ENCODE peak calls at places on chromosomes 6 and 20, in five cellular contexts. K is heart right ventricle; P is mesendoderm; S is CD8-positive, alpha-beta memory T cell; G is ovary. B is an unnamed sample. For H3K27me3, the result is how much of the 10 kb centered on the place peaks cover.

GRCh38 chr20:19785886-19786285 is 27.8 kb downstream of the RIN2 start:
- DNase-seq in K (no peak), P (no peak), S (no peak), G (no peak), B (no peak)

GRCh38 chr6:108618623-108619152 is 58.0 kb downstream of the FOXO3 start:
- DNase-seq in K (no peak), P (no peak), S (no peak), G (no peak), B (no peak)

GRCh38 chr6:19301980-19302379 is 535.2 kb upstream of the ID4 start:
- DNase-seq in K (no peak), P (peak), S (no peak), G (no peak), B (no peak)

GRCh38 chr6:151436814-151437213 is 15.1 kb downstream of the RMND1 start:
- DNase-seq in K (no peak), P (no peak), S (no peak), G (no peak), B (no peak)

GRCh38 chr6:157491571-157492232 is 110.7 kb downstream of the ZDHHC14 start:
- DNase-seq in K (no peak), P (no peak), S (no peak), G (no peak), B (no peak)

GRCh38 chr6:145271086-145271485 is 464.2 kb downstream of the EPM2A start:
- DNase-seq in K (no peak), P (no peak), S (no peak), G (no peak), B (no peak)

GRCh38 chr6:36753671-36754485 is 56.3 kb downstream of the RAB44 start:
- DNase-seq in K (no peak), P (peak), S (no peak), G (no peak), B (no peak)

GRCh38 chr6:27575594-27576361 is 102.9 kb upstream of the ZNF184 start:
- DNase-seq in K (no peak), P (peak), S (no peak), G (no peak), B (no peak)

GRCh38 chr6:166529571-166529970 is 56.9 kb downstream of the RAMACL start:
- DNase-seq in K (no peak), P (no peak), S (no peak), G (no peak), B (no peak)

GRCh38 chr20:61619751-61620150 is 367.7 kb downstream of the CDH4 start:
- DNase-seq in K (no peak), P (no peak), S (no peak), G (no peak), B (no peak)

GRCh38 chr6:157442296-157442695 is 61.3 kb downstream of the ZDHHC14 start:
- DNase-seq in K (no peak), P (no peak), S (no peak), G (no peak), B (no peak)

GRCh38 chr6:158784505-158784904 is 34.7 kb downstream of the EZR start:
- DNase-seq in K (no peak), P (peak), S (no peak), G (no peak), B (no peak)

GRCh38 chr6:80482056-80482455 is 375.6 kb downstream of the BCKDHB start:
- DNase-seq in K (no peak), P (no peak), S (no peak), G (no peak), B (no peak)

GRCh38 chr20:53875452-53875851 is 194.9 kb downstream of the BCAS1 start:
- DNase-seq in K (no peak), P (no peak), S (no peak), G (no peak), B (no peak)

GRCh38 chr6:87791982-87792381 is 89.9 kb upstream of the AKIRIN2 start:
- DNase-seq in K (no peak), P (no peak), S (no peak), G (no peak), B (no peak)

GRCh38 chr20:24411003-24411402 is 58.4 kb upstream of the SYNDIG1 start:
- DNase-seq in K (no peak), P (no peak), S (no peak), G (no peak), B (no peak)

GRCh38 chr6:132466952-132467351 is 46.0 kb downstream of the STX7 start:
- DNase-seq in K (no peak), P (no peak), S (no peak), G (no peak), B (no peak)

GRCh38 chr6:126033696-126034095 is 47.4 kb downstream of the TRMT11 start:
- DNase-seq in K (no peak), P (peak), S (no peak), G (no peak), B (no peak)

GRCh38 chr20:46694484-46694883 is 5.2 kb upstream of the TP53RK start:
- DNase-seq in K (no peak), P (peak), S (peak), G (no peak), B (no peak)

GRCh38 chr6:37244430-37245310 is 12.9 kb upstream of the TBC1D22B start:
- DNase-seq in K (peak), P (no peak), S (no peak), G (peak), B (no peak)

GRCh38 chr20:44295995-44296394 is 15.0 kb downstream of the FITM2 start:
- DNase-seq in K (peak), P (no peak), S (no peak), G (no peak), B (no peak)

GRCh38 chr6:167307342-167307955 is 16.3 kb downstream of the UNC93A start:
- DNase-seq in K (no peak), P (no peak), S (no peak), G (no peak), B (no peak)

GRCh38 chr20:40442181-40442963 is 246.7 kb downstream of the MAFB start:
- DNase-seq in K (no peak), P (peak), S (no peak), G (no peak), B (no peak)

GRCh38 chr20:23049201-23049932 is at the start of gene THBD:
- DNase-seq in K (peak), P (peak), S (no peak), G (peak), B (no peak)

GRCh38 chr6:34462561-34462971 is 3.3 kb upstream of the PACSIN1 start:
- DNase-seq in K (peak), P (peak), S (no peak), G (no peak), B (no peak)

GRCh38 chr6:41092421-41093140 is 19.8 kb downstream of the NFYA start:
- DNase-seq in K (no peak), P (peak), S (no peak), G (no peak), B (no peak)

GRCh38 chr6:57173886-57174510 is 1.9 kb downstream of the BAG2 start:
- DNase-seq in K (no peak), P (peak), S (no peak), G (no peak), B (peak)

GRCh38 chr6:152566040-152566875 is 70.9 kb downstream of the SYNE1 start:
- DNase-seq in K (no peak), P (no peak), S (no peak), G (peak), B (no peak)

GRCh38 chr6:107506145-107506544 is 16.2 kb downstream of the SOBP start:
- DNase-seq in K (no peak), P (no peak), S (no peak), G (no peak), B (no peak)

GRCh38 chr6:120826253-120826652 is 508.0 kb downstream of the TBC1D32 start:
- DNase-seq in K (no peak), P (peak), S (no peak), G (no peak), B (peak)

GRCh38 chr20:10562929-10563328 is 110.9 kb downstream of the JAG1 start:
- DNase-seq in K (no peak), P (no peak), S (no peak), G (no peak), B (no peak)

GRCh38 chr20:37511605-37512275 is 9.3 kb upstream of the NNAT start:
- DNase-seq in K (no peak), P (no peak), S (no peak), G (no peak), B (no peak)

GRCh38 chr6:15825332-15825930 is 162.6 kb upstream of the DTNBP1 start:
- DNase-seq in K (no peak), P (no peak), S (no peak), G (no peak), B (no peak)

GRCh38 chr6:110635096-110635495 is 158.7 kb upstream of the SLC22A16 start:
- DNase-seq in K (no peak), P (no peak), S (no peak), G (no peak), B (no peak)

GRCh38 chr20:11249239-11249638 is 575.4 kb upstream of the JAG1 start:
- DNase-seq in K (no peak), P (peak), S (no peak), G (no peak), B (no peak)

GRCh38 chr6:112956696-112957525 is 609.8 kb downstream of the RFPL4B start:
- DNase-seq in K (no peak), P (no peak), S (no peak), G (no peak), B (no peak)

GRCh38 chr20:14879020-14879697 is 541.7 kb upstream of the FLRT3 start:
- DNase-seq in K (no peak), P (no peak), S (no peak), G (no peak), B (no peak)

GRCh38 chr6:134813146-134813545 is 136.8 kb downstream of the ALDH8A1 start:
- DNase-seq in K (no peak), P (no peak), S (no peak), G (no peak), B (no peak)

GRCh38 chr20:13221313-13221672 is 219 bp downstream of the ISM1 start:
- DNase-seq in K (no peak), P (no peak), S (no peak), G (no peak), B (no peak)
- H3K27me3 ChIP-seq in K (under half), P (under half), S (under half), G (under half), B (under half)

DNA sequence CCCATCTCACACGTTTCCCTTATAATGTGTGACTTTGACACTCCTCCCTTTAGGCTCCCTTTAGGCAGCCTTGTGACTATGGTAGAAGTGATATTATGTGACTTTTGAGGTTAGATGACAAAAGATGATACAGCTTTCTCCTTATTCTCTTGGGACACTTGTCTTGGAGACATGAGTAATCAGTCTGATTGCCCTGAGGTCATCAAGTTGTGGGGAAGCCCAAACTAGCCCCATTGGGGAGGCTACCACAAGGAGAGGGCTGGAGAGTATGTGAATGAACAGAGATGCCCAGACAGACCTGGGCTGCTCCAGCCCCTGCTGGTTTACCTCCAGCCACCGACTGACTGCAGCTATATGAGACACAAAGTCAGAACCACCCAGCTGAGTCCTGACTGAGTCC is 10.6 kb upstream of the DLK2 start:
- DNase-seq in K (no peak), P (no peak), S (no peak), G (no peak), B (no peak)
- H3K27me3 ChIP-seq in K (under half), P (under half), S (under half), G (under half), B (under half)

DNA sequence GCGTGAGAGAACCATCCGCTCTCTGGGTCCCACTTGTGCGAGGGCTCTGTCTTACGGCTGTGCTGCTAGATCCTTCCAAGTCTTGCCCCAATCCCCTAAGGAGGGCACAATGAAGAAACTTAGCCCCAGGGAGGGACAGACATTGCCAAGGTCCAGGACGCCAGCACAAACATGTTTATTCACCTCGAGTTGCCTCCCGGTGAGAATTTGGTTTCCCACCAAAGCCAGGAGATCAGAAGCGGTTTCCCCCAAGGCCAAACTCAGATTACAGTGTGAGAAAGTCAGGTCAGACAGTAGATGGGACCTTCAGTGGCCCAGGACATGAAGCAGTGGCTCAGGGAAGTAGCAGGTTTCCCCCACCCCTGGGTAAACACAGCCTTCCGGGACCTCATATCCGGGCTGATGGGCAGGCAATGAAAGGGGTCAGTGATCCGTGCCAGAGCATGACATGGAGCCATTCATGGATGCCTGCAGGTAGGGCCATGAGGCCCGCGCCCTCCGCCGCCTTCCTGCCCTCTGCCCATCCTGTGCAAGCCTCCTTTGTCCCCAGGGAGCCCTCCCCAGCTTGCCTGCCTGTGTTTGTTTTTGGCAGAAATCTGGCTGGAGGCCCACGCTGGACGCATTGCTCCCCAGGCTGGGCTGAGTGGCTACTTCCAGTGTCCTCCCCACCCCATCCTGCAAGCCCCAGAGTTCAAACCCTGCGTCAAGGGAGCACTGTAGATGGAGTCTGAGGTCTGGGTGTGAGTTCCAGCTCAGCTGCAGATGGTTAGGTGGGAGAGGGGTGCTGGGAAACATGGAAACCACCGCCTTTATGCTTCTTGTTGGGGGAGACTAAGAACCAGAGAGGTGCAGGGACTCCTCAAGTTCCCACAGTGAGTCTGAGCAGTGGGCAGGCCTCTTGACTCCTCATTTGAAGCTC is 2.0 kb downstream of the BPIFB2 start:
- DNase-seq in K (no peak), P (no peak), S (no peak), G (no peak), B (no peak)
- H3K27me3 ChIP-seq in K (under half), P (under half), S (under half), G (under half), B (under half)

GRCh38 chr20:62975812-62976413 is 23.4 kb downstream of the SLC17A9 start:
- DNase-seq in K (no peak), P (no peak), S (no peak), G (no peak), B (no peak)

GRCh38 chr20:62972270-62973032 is 19.9 kb downstream of the SLC17A9 start:
- DNase-seq in K (peak), P (peak), S (peak), G (peak), B (peak)

GRCh38 chr20:62977613-62978558 is 25.4 kb downstream of the SLC17A9 start:
- DNase-seq in K (no peak), P (no peak), S (peak), G (no peak), B (peak)

GRCh38 chr20:62973033-62973745 is 20.7 kb downstream of the SLC17A9 start:
- DNase-seq in K (no peak), P (no peak), S (no peak), G (no peak), B (no peak)

GRCh38 chr20:62975251-62975770 is 22.8 kb downstream of the SLC17A9 start:
- DNase-seq in K (no peak), P (no peak), S (no peak), G (no peak), B (no peak)
- H3K27me3 ChIP-seq in K (under half), P (under half), S (half or more), G (under half), B (under half)

DNA sequence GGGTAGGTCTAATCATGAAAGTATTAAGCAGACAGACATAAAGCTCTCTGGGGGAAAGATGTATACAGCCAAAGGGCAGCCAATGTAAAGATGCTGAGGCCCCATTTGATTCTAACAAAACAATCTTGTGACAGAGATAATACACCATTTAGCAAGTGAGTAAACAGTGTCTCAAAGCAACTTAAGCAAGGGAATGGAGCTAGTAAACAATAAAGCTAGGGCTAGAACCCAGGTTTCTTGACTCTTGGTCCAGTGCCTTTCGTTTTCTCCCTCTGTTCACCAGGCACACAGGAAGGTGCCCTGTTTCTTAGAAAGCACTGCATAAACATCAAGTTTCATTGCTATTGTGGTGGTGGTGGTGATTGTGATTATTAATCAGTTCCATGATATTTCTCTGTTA is 5.1 kb downstream of the ELOVL2 start:
- DNase-seq in K (no peak), P (no peak), S (no peak), G (no peak), B (no peak)
- H3K27me3 ChIP-seq in K (under half), P (under half), S (under half), G (under half), B (under half)